ENCODE peak calls at places on chromosomes 11 and 22, in seven cellular contexts. I is cardiac fibroblast; J is naive thymus-derived CD4-positive, alpha-beta T cell; O is retinal pigment epithelial cell; T is coronary artery; K is fibroblast of villous mesenchyme; X is GM23248. U is an unnamed sample.

GRCh38 chr11:1873048-1873812 is 18.5 kb downstream of the PRR33 start:
- DNase-seq in T (no peak), K (peak; percentile 47), O (peak; percentile 15), X (peak; percentile 46), I (peak; percentile 52), J (no peak), U (peak; percentile 23)

GRCh38 chr11:114563077-114563476 is 3.4 kb upstream of the NXPE1 start:
- DNase-seq in O (no peak), X (peak; percentile 39), J (no peak), K (peak; percentile 85), I (peak; percentile 2), T (no peak), U (no peak)

GRCh38 chr22:49197500-49197899 is 630.2 kb downstream of the BRD1 start:
- DNase-seq in T (peak; percentile 49), K (no peak), X (no peak), J (no peak), I (no peak), O (no peak), U (no peak)

GRCh38 chr11:106959800-106960199 is 58.5 kb downstream of the GUCY1A2 start:
- DNase-seq in X (peak; percentile 52), T (no peak), K (peak; percentile 14), O (peak; percentile 83), I (peak; percentile 16), J (no peak), U (no peak)

GRCh38 chr11:113884361-113884836 is 9.0 kb upstream of the USP28 start:
- DNase-seq in T (no peak), I (peak; percentile 43), O (no peak), K (peak; percentile 47), J (no peak), X (peak; percentile 45), U (no peak)

GRCh38 chr11:33899383-33900037 is 7.6 kb upstream of the LMO2 start:
- DNase-seq in K (peak; percentile 33), X (peak; percentile 93), O (no peak), T (peak; percentile 83), J (no peak), I (peak; percentile 74), U (peak; percentile 10)

GRCh38 chr11:46290598-46291309 is 13.3 kb downstream of the CREB3L1 start:
- DNase-seq in K (peak; percentile 99), X (peak; percentile 97), J (no peak), I (peak; percentile 98), O (no peak), T (no peak), U (peak; percentile 87)

GRCh38 chr11:73539506-73540084 is 58.3 kb downstream of the FAM168A start:
- DNase-seq in T (no peak), O (no peak), I (no peak), J (no peak), K (no peak), X (no peak), U (no peak)

GRCh38 chr11:50155508-50155907 is 122.8 kb downstream of the OR4C45 start:
- DNase-seq in K (no peak), T (no peak), I (no peak), X (no peak), J (no peak), O (no peak), U (no peak)

GRCh38 chr11:61512435-61512834 is 3.9 kb downstream of the LRRC10B start:
- DNase-seq in X (no peak), K (no peak), J (no peak), T (no peak), O (no peak), I (no peak), U (no peak)

GRCh38 chr11:37630866-37631265 is 1032.8 kb upstream of the RAG2 start:
- DNase-seq in K (no peak), J (no peak), O (no peak), T (no peak), X (no peak), I (no peak), U (no peak)

GRCh38 chr11:416051-416756 is 1.4 kb upstream of the SIGIRR start:
- DNase-seq in J (peak; percentile 9), K (no peak), O (no peak), X (no peak), I (no peak), T (no peak), U (no peak)

GRCh38 chr11:126194121-126194543 is 17.3 kb downstream of the RPUSD4 start:
- DNase-seq in K (peak; percentile 62), O (no peak), T (no peak), J (no peak), X (peak; percentile 72), I (peak; percentile 65), U (no peak)

GRCh38 chr22:44704159-44705021 is 2.4 kb downstream of the PRR5 start:
- DNase-seq in K (no peak), O (no peak), X (no peak), I (no peak), T (no peak), J (no peak), U (no peak)

GRCh38 chr22:49367016-49367697 is 460.5 kb downstream of the BRD1 start:
- DNase-seq in X (no peak), K (no peak), I (peak; percentile 1), T (peak; percentile 49), O (no peak), J (no peak), U (no peak)

GRCh38 chr11:66970808-66971442 is 4.2 kb upstream of the C11orf86 start:
- DNase-seq in X (peak; percentile 100), K (peak; percentile 100), O (peak; percentile 98), I (peak; percentile 100), T (peak; percentile 90), J (no peak), U (peak; percentile 100)

GRCh38 chr11:108958446-108959123 is 293.7 kb downstream of the DDX10 start:
- DNase-seq in J (no peak), K (peak; percentile 73), I (peak; percentile 64), O (no peak), T (no peak), X (peak; percentile 58), U (no peak)

GRCh38 chr11:22432331-22433065 is 94.3 kb downstream of the SLC17A6 start:
- DNase-seq in X (peak; percentile 58), J (no peak), K (no peak), O (no peak), I (peak; percentile 80), T (no peak), U (no peak)

GRCh38 chr11:76391039-76391438 is 9.9 kb downstream of the GVQW3 start:
- DNase-seq in T (no peak), J (no peak), I (no peak), X (no peak), K (no peak), O (no peak), U (no peak)

GRCh38 chr11:89181111-89181510 is 3.4 kb downstream of the TYR start:
- DNase-seq in T (no peak), I (no peak), O (no peak), J (no peak), K (peak; percentile 10), X (no peak), U (no peak)

GRCh38 chr11:109422755-109423113 is 744 bp downstream of the C11orf87 start:
- DNase-seq in I (peak; percentile 33), X (peak; percentile 58), J (no peak), O (no peak), T (no peak), K (no peak), U (no peak)

GRCh38 chr11:63942803-63943202 is 4.0 kb downstream of the NAA40 start:
- DNase-seq in I (no peak), J (no peak), O (no peak), K (no peak), T (no peak), X (no peak), U (no peak)

GRCh38 chr22:23054531-23055257 is 15.6 kb upstream of the GNAZ start:
- DNase-seq in O (no peak), K (no peak), X (no peak), I (no peak), T (no peak), J (no peak), U (no peak)

GRCh38 chr11:34501500-34501899 is 12.1 kb downstream of the ELF5 start:
- DNase-seq in J (no peak), O (peak; percentile 83), I (peak; percentile 82), X (peak; percentile 88), T (no peak), K (peak; percentile 81), U (peak; percentile 86)

GRCh38 chr11:113935858-113936257 is 31.3 kb downstream of the HTR3B start:
- DNase-seq in T (no peak), X (no peak), K (no peak), O (no peak), I (no peak), J (no peak), U (no peak)

GRCh38 chr11:118910309-118911112 is 15.2 kb downstream of the BCL9L start:
- DNase-seq in K (peak; percentile 93), J (no peak), T (peak; percentile 92), I (peak; percentile 94), O (peak; percentile 77), X (peak; percentile 98), U (no peak)
- H3K4me3 ChIP-seq in K (peak overlapping the region; percentile 56), J (peak overlapping the region; percentile 66), T (peak overlapping the region; percentile 82), I (peak overlapping the region; percentile 54), O (peak overlapping the region; percentile 34), X (peak overlapping the region; percentile 72), U (peak overlapping the region; percentile 34)

DNA sequence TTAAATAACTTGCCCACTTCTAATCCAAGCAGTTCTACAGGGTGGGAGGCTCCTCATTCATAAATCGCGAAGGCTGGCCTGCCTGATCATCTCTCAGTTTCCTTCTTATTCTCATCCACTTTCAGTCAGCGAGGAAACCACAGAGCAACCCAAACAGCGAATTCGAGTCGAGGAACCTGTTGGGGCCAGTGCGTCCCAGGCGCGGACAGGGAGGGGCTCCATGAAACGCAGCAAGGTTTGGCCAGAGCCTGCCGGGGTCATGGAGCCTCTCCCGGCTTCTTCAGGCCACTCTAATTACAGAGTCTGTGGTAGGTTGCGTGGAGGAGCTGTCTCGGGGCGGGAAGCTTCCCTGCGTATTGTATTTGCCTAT is 741 bp upstream of the NAV2 start:
- DNase-seq in J (no peak), I (no peak), X (peak; percentile 62), T (no peak), K (no peak), O (no peak), U (no peak)
- H3K4me3 ChIP-seq in J (peak overlapping the region; percentile 81), I (peak overlapping the region; percentile 54), X (peak overlapping the region; percentile 96), T (peak overlapping the region; percentile 97), K (peak overlapping the region; percentile 69), O (peak overlapping the region; percentile 55), U (peak overlapping the region; percentile 47)

GRCh38 chr11:68077617-68078592 is 39.1 kb downstream of the TCIRG1 start:
- DNase-seq in X (no peak), I (no peak), K (no peak), T (no peak), O (no peak), J (no peak), U (no peak)

GRCh38 chr11:68081691-68082090 is 39.5 kb downstream of the CHKA start:
- DNase-seq in T (no peak), K (no peak), J (no peak), X (no peak), I (no peak), O (no peak), U (no peak)

GRCh38 chr11:68083517-68083916 is 37.7 kb downstream of the CHKA start:
- DNase-seq in I (no peak), O (no peak), X (no peak), J (no peak), K (peak; percentile 31), T (no peak), U (no peak)

GRCh38 chr11:68076371-68077042 is 37.7 kb downstream of the TCIRG1 start:
- DNase-seq in O (no peak), J (no peak), T (no peak), I (no peak), X (no peak), K (peak; percentile 37), U (no peak)

GRCh38 chr11:68082478-68082877 is 38.7 kb downstream of the CHKA start:
- DNase-seq in J (no peak), I (no peak), K (no peak), T (no peak), X (no peak), O (no peak), U (no peak)
- H3K4me3 ChIP-seq in J (no peak overlapping the region), I (no peak overlapping the region), K (no peak overlapping the region), T (no peak overlapping the region), X (no peak overlapping the region), O (no peak overlapping the region), U (no peak overlapping the region)

GRCh38 chr22:45867118-45867905 is 109.7 kb downstream of the WNT7B start:
- DNase-seq in X (peak; percentile 69), K (peak; percentile 41), J (no peak), O (no peak), T (no peak), I (peak; percentile 41), U (no peak)
- H3K4me3 ChIP-seq in X (peak overlapping the region; percentile 65), K (peak overlapping the region; percentile 30), J (no peak overlapping the region), O (peak overlapping the region; percentile 10), T (peak overlapping the region; percentile 58), I (no peak overlapping the region), U (peak overlapping the region; percentile 24)

U was measured in kidney epithelial cell.